ENCODE peak calls at places on chromosome 16, in six cellular contexts. L is pancreas; B is H7; O is neural progenitor cell; K is CD4-positive, alpha-beta memory T cell; F is testis. A is an unnamed sample.
A peak's percentile ranks its signal among the peaks of the same experiment; 100 is the strongest.

GRCh38 chr16:12538667-12539081 is 265.0 kb downstream of the CPPED1 start:
- DNase-seq in B (no peak), K (no peak), F (no peak), L (no peak), O (no peak), A (no peak)

GRCh38 chr16:59964232-59964924 is 1230.3 kb upstream of the GOT2 start:
- DNase-seq in F (no peak), L (no peak), O (no peak), K (no peak), B (no peak), A (no peak)

GRCh38 chr16:8686031-8686621 is 11.7 kb downstream of the ABAT start:
- DNase-seq in K (no peak), L (peak; percentile 63), O (peak; percentile 86), F (peak; percentile 29), B (no peak), A (no peak)

GRCh38 chr16:69767459-69768229 is 5.5 kb downstream of the WWP2 start:
- DNase-seq in O (no peak), K (no peak), B (no peak), L (no peak), F (no peak), A (no peak)

GRCh38 chr16:70695351-70696070 is 9.7 kb upstream of the MTSS2 start:
- DNase-seq in O (peak; percentile 40), F (peak; percentile 50), B (peak; percentile 76), K (no peak), L (no peak), A (peak; percentile 62)

GRCh38 chr16:79411357-79411756 is 189.2 kb downstream of the MAF start:
- DNase-seq in L (no peak), B (no peak), O (no peak), F (no peak), K (no peak), A (no peak)

GRCh38 chr16:31484491-31485171 is 1.7 kb downstream of the SLC5A2 start:
- DNase-seq in K (no peak), L (no peak), B (peak; percentile 82), O (peak; percentile 27), F (no peak), A (peak; percentile 80)

GRCh38 chr16:19375561-19376158 is 42.0 kb upstream of the TMC5 start:
- DNase-seq in F (peak; percentile 52), L (no peak), O (peak; percentile 78), K (peak; percentile 7), B (peak; percentile 77), A (no peak)

GRCh38 chr16:70577256-70577698 is 53.7 kb downstream of the SF3B3 start:
- DNase-seq in K (no peak), B (no peak), L (peak; percentile 47), F (no peak), O (no peak), A (no peak)

GRCh38 chr16:9053006-9053601 is 38.3 kb upstream of the HAPSTR1 start:
- DNase-seq in F (peak; percentile 91), O (peak; percentile 95), L (no peak), K (no peak), B (peak; percentile 89), A (peak; percentile 57)

DNA sequence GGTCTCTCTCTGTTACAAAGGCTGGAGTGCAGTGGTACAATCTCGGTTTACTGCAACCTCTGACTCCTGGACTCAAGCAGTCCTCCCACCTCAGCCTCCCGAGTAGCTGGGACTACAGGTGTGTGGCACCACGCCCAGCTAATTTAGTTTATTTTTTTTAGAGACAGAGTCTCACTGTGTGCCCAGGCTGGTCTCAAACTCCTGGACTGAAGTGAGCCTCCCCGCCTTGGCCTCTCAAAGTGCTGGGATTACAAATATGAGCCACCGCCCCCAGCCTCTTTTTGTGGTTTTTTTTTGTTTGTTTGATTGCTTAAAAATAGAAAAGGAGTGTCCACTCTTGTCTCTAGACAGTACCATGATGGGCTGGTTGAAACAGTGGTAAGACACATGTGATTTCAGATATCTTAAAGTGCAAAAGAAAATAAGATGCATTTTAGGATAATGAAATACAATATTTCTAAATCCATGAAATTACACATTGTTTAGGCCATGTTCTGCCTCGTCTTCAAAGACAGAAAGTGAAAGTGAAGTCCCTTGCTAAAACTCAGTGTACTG is 27.4 kb downstream of the KIAA0513 start:
- DNase-seq in K (no peak), O (no peak), B (no peak), L (no peak), F (no peak), A (no peak)
- H3K4me3 ChIP-seq in K (no peak overlapping the region), O (no peak overlapping the region), B (no peak overlapping the region), L (no peak overlapping the region), F (no peak overlapping the region), A (no peak overlapping the region)

GRCh38 chr16:88744839-88745521 is 38.7 kb downstream of the CTU2 start:
- DNase-seq in K (no peak), F (no peak), B (peak; percentile 90), L (no peak), O (peak; percentile 51), A (no peak)
- H3K4me3 ChIP-seq in K (no peak overlapping the region), F (no peak overlapping the region), B (no peak overlapping the region), L (no peak overlapping the region), O (no peak overlapping the region), A (no peak overlapping the region)

GRCh38 chr16:51155199-51155607 is 4.1 kb upstream of the SALL1 start:
- DNase-seq in B (peak; percentile 78), F (no peak), K (no peak), O (peak; percentile 79), L (no peak), A (no peak)
- H3K4me3 ChIP-seq in B (peak overlapping the region; percentile 90), F (no peak overlapping the region), K (no peak overlapping the region), O (peak overlapping the region; percentile 97), L (peak overlapping the region; percentile 20), A (no peak overlapping the region)

GRCh38 chr16:48370234-48370633 is 15.0 kb downstream of the SIAH1 start:
- DNase-seq in F (no peak), K (no peak), B (no peak), O (no peak), L (no peak), A (no peak)
- H3K4me3 ChIP-seq in F (no peak overlapping the region), K (no peak overlapping the region), B (no peak overlapping the region), O (no peak overlapping the region), L (no peak overlapping the region), A (no peak overlapping the region)

GRCh38 chr16:5065813-5066212 is at the start of gene C16orf89:
- DNase-seq in L (no peak), O (no peak), K (no peak), F (no peak), B (no peak), A (peak; percentile 78)

GRCh38 chr16:5066511-5066910 is 755 bp upstream of the C16orf89 start:
- DNase-seq in F (no peak), K (no peak), O (no peak), B (no peak), L (no peak), A (no peak)

GRCh38 chr16:5062790-5063765 is 2.7 kb downstream of the C16orf89 start:
- DNase-seq in L (no peak), O (peak; percentile 10), B (peak; percentile 48), F (no peak), K (no peak), A (no peak)

GRCh38 chr16:5064915-5065314 is 841 bp downstream of the C16orf89 start:
- DNase-seq in L (no peak), F (no peak), O (no peak), B (no peak), K (no peak), A (peak; percentile 87)

DNA sequence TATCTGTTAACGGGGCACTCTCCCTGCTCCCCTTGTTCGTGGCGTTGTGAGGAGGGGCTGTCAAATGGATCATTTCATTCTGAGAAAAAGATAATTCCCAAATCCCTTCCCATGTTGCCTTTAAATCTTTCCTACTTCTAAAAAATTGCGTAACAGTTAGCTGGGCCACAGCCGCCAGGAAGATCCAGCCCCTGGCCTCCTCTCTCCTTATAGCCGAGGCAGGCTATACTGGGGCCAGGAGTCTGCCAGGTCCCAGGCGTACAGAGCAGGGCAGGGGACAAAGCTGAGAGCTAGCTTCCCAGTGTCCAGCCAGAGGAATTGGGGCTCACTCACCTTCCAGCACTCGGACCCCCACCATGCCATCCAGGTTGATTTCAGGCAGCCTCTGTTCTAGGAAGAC is 388 bp downstream of the C16orf89 start:
- DNase-seq in L (no peak), F (no peak), B (no peak), O (no peak), K (no peak), A (peak; percentile 43)
- H3K4me3 ChIP-seq in L (no peak overlapping the region), F (no peak overlapping the region), B (no peak overlapping the region), O (no peak overlapping the region), K (no peak overlapping the region), A (peak overlapping the region; percentile 39)

GRCh38 chr16:67804853-67805542 is 1.4 kb downstream of the RANBP10 start:
- DNase-seq in K (no peak), L (no peak), F (no peak), B (no peak), O (no peak), A (no peak)
- H3K4me3 ChIP-seq in K (peak overlapping the region; percentile 91), L (peak overlapping the region; percentile 98), F (no peak overlapping the region), B (peak overlapping the region; percentile 95), O (peak overlapping the region; percentile 98), A (no peak overlapping the region)

DNA sequence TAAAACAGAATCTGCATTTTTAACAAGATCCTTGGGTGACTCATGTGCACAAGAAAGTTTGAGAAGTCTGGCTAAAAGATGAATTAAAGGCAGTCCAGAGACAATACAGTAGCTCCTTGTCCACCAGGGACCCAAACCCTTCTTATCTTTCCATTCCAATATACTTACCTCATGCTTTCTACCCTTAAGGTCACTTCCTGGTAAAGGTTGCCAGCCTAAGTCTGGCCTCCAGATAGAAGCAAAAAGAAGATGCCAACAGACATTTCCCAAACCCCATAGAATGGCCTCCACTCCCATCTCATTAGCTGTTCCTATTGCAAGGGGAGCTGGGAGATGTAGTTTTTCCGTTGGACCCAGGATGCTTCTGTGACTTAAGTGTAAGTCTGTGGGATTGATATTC is 101.4 kb upstream of the XYLT1 start:
- DNase-seq in K (no peak), B (no peak), F (no peak), L (no peak), O (no peak), A (no peak)
- H3K4me3 ChIP-seq in K (no peak overlapping the region), B (no peak overlapping the region), F (no peak overlapping the region), L (no peak overlapping the region), O (no peak overlapping the region), A (no peak overlapping the region)

GRCh38 chr16:81238296-81239011 is at the start of gene BCO1:
- DNase-seq in F (peak; percentile 34), B (peak; percentile 55), O (peak; percentile 87), L (no peak), K (no peak), A (peak; percentile 29)
- H3K4me3 ChIP-seq in F (peak within 1 kb of the TSS; percentile 18), B (peak within 1 kb of the TSS; percentile 12), O (peak within 1 kb of the TSS; percentile 18), L (peak within 1 kb of the TSS; percentile 8), K (no peak within 1 kb of the TSS), A (no peak within 1 kb of the TSS)

DNA sequence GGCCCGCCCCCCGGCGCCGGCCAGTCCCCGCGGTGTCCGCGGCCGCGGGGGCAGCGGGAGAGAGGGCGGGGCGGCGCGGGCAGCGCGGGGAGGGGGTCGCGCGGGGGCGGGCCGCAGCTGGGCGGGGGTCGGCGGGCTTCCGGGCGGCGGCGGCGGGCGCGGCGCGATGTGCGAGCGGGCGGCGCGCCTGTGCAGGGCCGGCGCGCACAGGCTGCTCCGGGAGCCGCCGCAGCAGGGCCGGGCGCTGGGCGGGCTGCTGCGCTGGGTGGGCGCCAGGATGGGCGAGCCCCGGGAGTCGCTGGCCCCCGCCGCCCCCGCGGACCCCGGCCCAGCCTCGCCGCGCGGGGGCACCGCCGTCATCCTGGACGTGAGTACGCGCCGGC is 430 bp downstream of the NECAB2 start:
- DNase-seq in F (no peak), O (peak; percentile 70), K (no peak), B (peak; percentile 93), L (no peak), A (no peak)
- H3K4me3 ChIP-seq in F (no peak overlapping the region), O (peak overlapping the region; percentile 64), K (no peak overlapping the region), B (peak overlapping the region; percentile 38), L (peak overlapping the region; percentile 22), A (no peak overlapping the region)